ENCODE peak calls at places on chromosomes 12 and 14, in six cellular contexts. G is SK-N-SH; S is CD8-positive, alpha-beta T cell; H is neural crest cell; Q is IMR-90; O is Calu3. D is an unnamed sample.

GRCh38 chr12:54148560-54149439 is 40.0 kb downstream of the SMUG1 start:
- DNase-seq in Q (no peak), O (no peak), G (no peak), S (no peak), H (no peak), D (no peak)

GRCh38 chr14:21711360-21711961 is 37.8 kb upstream of the OR4E1 start:
- DNase-seq in G (peak), O (peak), S (peak), H (peak), Q (peak), D (no peak)

GRCh38 chr14:53955234-53955556 is 1.4 kb downstream of the BMP4 start:
- DNase-seq in G (no peak), Q (no peak), S (no peak), O (no peak), H (no peak), D (no peak)

GRCh38 chr12:77734489-77734888 is 96.2 kb upstream of the NAV3 start:
- DNase-seq in H (no peak), S (no peak), O (no peak), G (no peak), Q (peak), D (no peak)

GRCh38 chr12:124273630-124274029 is 21.3 kb upstream of the RFLNA start:
- DNase-seq in G (peak), O (peak), Q (peak), S (no peak), H (peak), D (no peak)

GRCh38 chr14:81476816-81477215 is 56.8 kb downstream of the SEL1L start:
- DNase-seq in G (no peak), O (no peak), H (no peak), S (no peak), Q (no peak), D (no peak)

GRCh38 chr12:70241845-70242244 is 1.4 kb upstream of the CNOT2 start:
- DNase-seq in Q (no peak), O (no peak), H (no peak), G (no peak), S (no peak), D (no peak)

GRCh38 chr12:95608252-95609033 is 57.2 kb upstream of the USP44 start:
- DNase-seq in O (peak), Q (peak), G (no peak), S (no peak), H (no peak), D (no peak)

GRCh38 chr14:59317346-59317745 is 128.9 kb downstream of the DAAM1 start:
- DNase-seq in Q (no peak), O (no peak), G (no peak), S (no peak), H (no peak), D (no peak)

DNA sequence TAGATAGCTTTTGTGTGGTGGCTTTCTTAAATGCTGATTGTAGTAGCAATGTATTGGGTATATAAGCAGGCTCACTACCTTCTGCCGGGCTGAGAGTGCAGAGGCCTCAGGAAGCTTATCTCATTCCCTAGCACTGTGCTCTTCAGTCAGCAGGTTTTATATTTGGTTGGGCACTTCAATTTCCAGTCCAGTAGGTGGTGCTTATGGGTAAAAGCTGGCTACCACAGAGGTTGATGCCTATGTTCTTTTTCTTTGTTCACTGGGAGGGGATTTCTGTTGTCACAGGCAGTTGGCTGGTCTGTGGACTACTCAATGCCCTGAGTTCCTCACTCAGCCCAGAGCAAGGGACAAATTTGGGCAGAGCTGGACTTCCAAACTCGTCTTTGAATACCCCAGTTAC is 43.0 kb upstream of the GLIPR1 start:
- DNase-seq in O (no peak), G (no peak), S (no peak), Q (peak), H (no peak), D (no peak)
- TF ChIP-seq CTCF in O (no peak), G (no peak), S (peak), Q (peak), H (no peak), D (no peak)

GRCh38 chr12:3119745-3120660 is 42.8 kb downstream of the TSPAN9 start:
- DNase-seq in H (no peak), Q (peak), O (no peak), S (no peak), G (peak), D (no peak)

GRCh38 chr12:3122841-3123678 is 45.9 kb downstream of the TSPAN9 start:
- DNase-seq in H (no peak), Q (peak), S (no peak), O (no peak), G (peak), D (no peak)

GRCh38 chr12:3119192-3119744 is 42.1 kb downstream of the TSPAN9 start:
- DNase-seq in H (no peak), G (no peak), S (no peak), O (no peak), Q (no peak), D (no peak)

GRCh38 chr12:3123729-3124128 is 46.5 kb downstream of the TSPAN9 start:
- DNase-seq in G (no peak), H (no peak), O (no peak), Q (no peak), S (no peak), D (no peak)

DNA sequence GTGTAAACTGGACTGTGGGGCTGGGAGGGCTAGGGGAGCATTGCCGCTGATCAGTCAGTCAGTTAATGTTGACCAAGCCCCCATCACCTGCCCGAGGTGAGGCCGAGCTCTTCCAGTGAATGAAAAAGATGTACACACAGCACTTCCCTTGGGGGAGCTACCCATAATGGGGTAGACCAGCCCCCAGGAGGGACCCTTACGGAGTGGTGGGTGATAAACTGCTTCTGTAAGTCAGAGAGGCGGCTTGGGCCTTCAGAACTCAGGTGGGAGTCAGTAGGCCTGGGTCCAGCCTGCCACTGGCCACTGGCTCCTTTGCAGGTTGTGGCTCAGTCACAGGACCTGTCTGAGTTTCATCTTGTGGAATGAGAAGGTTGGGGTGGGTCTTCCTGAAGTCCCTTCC is 43.5 kb downstream of the TSPAN9 start:
- DNase-seq in H (no peak), Q (no peak), S (no peak), G (no peak), O (no peak), D (no peak)
- TF ChIP-seq CTCF in H (no peak), Q (no peak), S (no peak), G (no peak), O (no peak), D (no peak)

GRCh38 chr12:111788178-111788654 is 21.5 kb downstream of the ALDH2 start:
- DNase-seq in S (no peak), H (no peak), O (peak), Q (peak), G (peak), D (no peak)
- TF ChIP-seq CTCF in S (no peak), H (peak), O (no peak), Q (peak), G (no peak), D (no peak)

DNA sequence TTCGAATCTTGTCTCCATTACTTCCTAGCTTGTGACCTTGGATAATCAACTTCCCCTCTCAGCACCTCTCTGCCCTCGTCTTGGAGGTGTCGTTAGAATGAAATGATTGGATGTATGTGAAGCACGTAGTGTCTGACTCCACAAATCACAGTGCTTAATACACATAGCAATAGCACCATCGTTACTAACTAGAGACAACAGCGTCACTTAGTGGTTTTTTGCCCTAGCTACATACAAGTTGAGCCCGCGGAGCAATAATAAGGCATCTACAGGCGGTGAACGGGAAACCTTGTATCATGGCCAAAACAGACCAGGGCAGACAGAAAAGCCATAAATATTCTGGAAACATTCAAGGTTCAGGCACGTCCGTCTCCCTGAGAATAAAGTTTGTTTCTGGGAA is 154.9 kb downstream of the ASCL4 start:
- DNase-seq in Q (peak), S (no peak), H (no peak), O (no peak), G (peak), D (no peak)
- TF ChIP-seq CTCF in Q (peak), S (no peak), H (peak), O (no peak), G (peak), D (peak)

GRCh38 chr12:100877776-100878175 is 83.2 kb downstream of the ANO4 start:
- DNase-seq in Q (no peak), H (no peak), G (no peak), O (no peak), S (no peak), D (no peak)
- TF ChIP-seq CTCF in Q (peak), H (peak), G (peak), O (peak), S (no peak), D (peak)

GRCh38 chr12:109169676-109170075 is 53.3 kb downstream of the ACACB start:
- DNase-seq in S (no peak), H (no peak), O (no peak), Q (peak), G (no peak), D (no peak)

GRCh38 chr12:109169262-109169661 is 52.9 kb downstream of the ACACB start:
- DNase-seq in Q (no peak), G (no peak), H (no peak), S (no peak), O (no peak), D (no peak)

GRCh38 chr12:109166371-109166770 is 50.0 kb downstream of the ACACB start:
- DNase-seq in H (no peak), S (no peak), O (no peak), G (no peak), Q (no peak), D (no peak)

GRCh38 chr12:109165599-109165998 is 49.2 kb downstream of the ACACB start:
- DNase-seq in H (no peak), G (no peak), S (no peak), O (no peak), Q (peak), D (no peak)

GRCh38 chr12:109167781-109168180 is 51.4 kb downstream of the ACACB start:
- DNase-seq in S (no peak), Q (no peak), O (no peak), G (no peak), H (no peak), D (no peak)
- TF ChIP-seq CTCF in S (no peak), Q (no peak), O (no peak), G (no peak), H (no peak), D (no peak)

DNA sequence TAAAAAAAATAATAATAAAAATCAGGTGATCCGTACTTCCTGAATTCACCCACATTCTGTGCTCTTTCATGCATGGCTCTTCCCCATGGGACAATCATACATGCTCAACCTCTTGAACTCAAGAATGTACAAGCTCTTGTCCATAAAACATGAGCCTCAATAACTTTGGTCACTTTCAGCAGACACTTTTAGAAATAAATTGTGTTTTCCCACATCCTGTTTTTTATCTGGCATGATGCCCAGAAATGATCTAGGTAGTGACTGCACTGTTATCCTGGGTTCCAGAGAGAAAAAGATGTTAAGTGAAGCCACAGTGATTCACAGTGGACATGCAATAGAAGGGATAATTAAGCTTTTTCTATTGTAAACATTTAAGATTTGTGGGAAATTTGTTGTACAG is 537.6 kb upstream of the TMEM132C start:
- DNase-seq in Q (no peak), S (no peak), G (no peak), H (no peak), O (no peak), D (no peak)
- TF ChIP-seq CTCF in Q (no peak), S (no peak), G (no peak), H (no peak), O (no peak), D (no peak)

GRCh38 chr12:110370732-110371141 is 32.8 kb downstream of the ANAPC7 start:
- DNase-seq in H (no peak), Q (no peak), O (no peak), G (no peak), S (no peak), D (no peak)
- TF ChIP-seq CTCF in H (no peak), Q (no peak), O (no peak), G (no peak), S (no peak), D (no peak)

D was measured in progenitor cell of endocrine pancreas.